ENCODE peak calls at places on chromosomes 7 and 10, in eight cellular contexts. One of them, this sample, is unnamed.

GRCh38 chr7:151999337-152000090 is 26.0 kb upstream of the GALNT11 start:
- DNase-seq in A549: no peak
- DNase-seq in upper lobe of left lung: no peak
- DNase-seq in endothelial cell of umbilical vein: no peak
- DNase-seq in uterus: no peak
- DNase-seq in body of pancreas: no peak
- DNase-seq in lower leg skin: no peak
- DNase-seq in ovary: no peak
- DNase-seq in this sample: no peak

GRCh38 chr7:48035967-48036478 is 680 bp downstream of the C7orf57 start:
- DNase-seq in A549: no peak
- DNase-seq in upper lobe of left lung: peak
- DNase-seq in endothelial cell of umbilical vein: peak
- DNase-seq in uterus: peak
- DNase-seq in body of pancreas: peak
- DNase-seq in lower leg skin: no peak
- DNase-seq in ovary: peak
- DNase-seq in this sample: no peak

GRCh38 chr7:47786557-47787248 is 161.6 kb downstream of the PKD1L1 start:
- DNase-seq in A549: peak
- DNase-seq in upper lobe of left lung: no peak
- DNase-seq in endothelial cell of umbilical vein: peak
- DNase-seq in uterus: peak
- DNase-seq in body of pancreas: peak
- DNase-seq in lower leg skin: peak
- DNase-seq in ovary: peak
- DNase-seq in this sample: peak

GRCh38 chr7:29292886-29293658 is 98.5 kb downstream of the CHN2 start:
- DNase-seq in A549: no peak
- DNase-seq in upper lobe of left lung: no peak
- DNase-seq in endothelial cell of umbilical vein: no peak
- DNase-seq in uterus: no peak
- DNase-seq in body of pancreas: no peak
- DNase-seq in lower leg skin: no peak
- DNase-seq in ovary: no peak
- DNase-seq in this sample: no peak

GRCh38 chr10:121596668-121597503 is 1.4 kb downstream of the FGFR2 start:
- DNase-seq in A549: no peak
- DNase-seq in upper lobe of left lung: peak
- DNase-seq in endothelial cell of umbilical vein: no peak
- DNase-seq in uterus: peak
- DNase-seq in body of pancreas: peak
- DNase-seq in lower leg skin: no peak
- DNase-seq in ovary: peak
- DNase-seq in this sample: no peak

GRCh38 chr10:133388973-133389818 is 4.8 kb upstream of the MTG1 start:
- DNase-seq in A549: no peak
- DNase-seq in upper lobe of left lung: peak
- DNase-seq in endothelial cell of umbilical vein: no peak
- DNase-seq in uterus: no peak
- DNase-seq in body of pancreas: no peak
- DNase-seq in lower leg skin: no peak
- DNase-seq in ovary: peak
- DNase-seq in this sample: no peak

GRCh38 chr7:99099499-99100077 is 44.3 kb downstream of the SMURF1 start:
- DNase-seq in A549: no peak
- DNase-seq in upper lobe of left lung: no peak
- DNase-seq in endothelial cell of umbilical vein: no peak
- DNase-seq in uterus: no peak
- DNase-seq in body of pancreas: no peak
- DNase-seq in lower leg skin: no peak
- DNase-seq in ovary: no peak
- DNase-seq in this sample: no peak

GRCh38 chr7:7964250-7964649 is 4.3 kb upstream of the GLCCI1 start:
- DNase-seq in A549: no peak
- DNase-seq in upper lobe of left lung: no peak
- DNase-seq in endothelial cell of umbilical vein: no peak
- DNase-seq in uterus: no peak
- DNase-seq in body of pancreas: no peak
- DNase-seq in lower leg skin: no peak
- DNase-seq in ovary: no peak
- DNase-seq in this sample: no peak

GRCh38 chr10:49539320-49539885 is 482 bp upstream of the ERCC6 start:
- DNase-seq in A549: peak
- DNase-seq in upper lobe of left lung: peak
- DNase-seq in endothelial cell of umbilical vein: peak
- DNase-seq in uterus: no peak
- DNase-seq in body of pancreas: peak
- DNase-seq in lower leg skin: peak
- DNase-seq in ovary: peak
- DNase-seq in this sample: peak

GRCh38 chr10:123519861-123520260 is 146.3 kb upstream of the GPR26 start:
- DNase-seq in A549: no peak
- DNase-seq in upper lobe of left lung: peak
- DNase-seq in endothelial cell of umbilical vein: no peak
- DNase-seq in uterus: no peak
- DNase-seq in body of pancreas: no peak
- DNase-seq in lower leg skin: no peak
- DNase-seq in ovary: no peak
- DNase-seq in this sample: no peak

GRCh38 chr10:130801276-130801675 is 510.2 kb downstream of the TCERG1L start:
- DNase-seq in A549: no peak
- DNase-seq in upper lobe of left lung: peak
- DNase-seq in endothelial cell of umbilical vein: no peak
- DNase-seq in uterus: no peak
- DNase-seq in body of pancreas: no peak
- DNase-seq in lower leg skin: no peak
- DNase-seq in ovary: no peak
- DNase-seq in this sample: no peak

DNA sequence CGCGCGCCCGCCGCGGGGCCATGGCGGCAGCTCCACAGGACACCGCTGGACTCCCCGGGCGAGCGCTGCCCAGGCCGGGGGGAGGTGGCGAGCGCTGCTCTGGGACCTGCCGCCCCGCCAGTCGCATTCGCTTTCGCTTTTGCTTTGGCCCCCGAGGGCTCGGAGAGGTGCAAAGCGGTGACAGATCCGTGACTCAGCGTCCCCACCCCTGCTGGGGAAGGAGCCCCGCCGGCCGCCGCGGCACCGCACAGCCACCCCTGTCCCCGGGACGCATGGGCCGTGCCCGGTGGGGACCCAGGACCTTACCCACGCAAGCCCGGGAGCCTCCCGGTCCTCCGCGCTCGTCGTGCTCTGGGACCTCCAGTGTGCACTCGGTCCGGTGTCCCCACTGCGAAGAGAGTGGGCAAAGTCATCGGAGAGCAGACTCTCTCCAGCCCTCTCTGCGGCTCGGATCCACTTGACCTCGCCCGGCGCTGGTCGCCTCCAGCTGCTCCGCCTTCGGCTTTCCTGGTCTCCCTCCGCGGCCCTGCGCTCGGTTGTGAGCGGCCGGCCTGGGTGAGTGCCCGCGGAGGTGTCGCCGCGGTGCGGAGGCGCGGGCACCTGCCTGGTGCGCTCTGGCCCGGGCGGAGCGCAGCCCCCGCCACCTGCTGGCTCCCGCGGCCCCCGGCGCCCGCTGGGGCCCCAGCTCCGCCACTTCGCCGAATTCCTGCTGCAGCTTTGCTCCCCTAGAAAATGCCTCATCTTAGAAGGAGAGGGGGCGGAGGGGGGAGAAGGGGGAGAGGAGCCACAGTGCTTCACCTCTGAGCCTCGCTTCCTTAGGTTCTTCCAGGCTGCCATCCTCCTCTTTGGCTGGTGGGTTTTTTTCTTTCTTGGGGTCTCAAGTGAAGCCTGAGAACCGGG is at the start of gene IL15RA:
- DNase-seq in A549: peak
- DNase-seq in upper lobe of left lung: peak
- DNase-seq in endothelial cell of umbilical vein: peak
- DNase-seq in uterus: peak
- DNase-seq in body of pancreas: peak
- DNase-seq in lower leg skin: peak
- DNase-seq in ovary: peak
- DNase-seq in this sample: peak
- TF ChIP-seq POLR2A in A549: no peak
- TF ChIP-seq POLR2A in upper lobe of left lung: peak
- TF ChIP-seq POLR2A in endothelial cell of umbilical vein: no peak
- TF ChIP-seq POLR2A in uterus: peak
- TF ChIP-seq POLR2A in body of pancreas: peak
- TF ChIP-seq POLR2A in lower leg skin: peak
- TF ChIP-seq POLR2A in ovary: no peak
- TF ChIP-seq POLR2A in this sample: no peak

GRCh38 chr7:132154695-132155471 is 421.4 kb downstream of the PLXNA4 start:
- DNase-seq in A549: no peak
- DNase-seq in upper lobe of left lung: no peak
- DNase-seq in endothelial cell of umbilical vein: no peak
- DNase-seq in uterus: no peak
- DNase-seq in body of pancreas: no peak
- DNase-seq in lower leg skin: no peak
- DNase-seq in ovary: no peak
- DNase-seq in this sample: no peak
- TF ChIP-seq POLR2A in A549: no peak
- TF ChIP-seq POLR2A in upper lobe of left lung: no peak
- TF ChIP-seq POLR2A in endothelial cell of umbilical vein: no peak
- TF ChIP-seq POLR2A in uterus: no peak
- TF ChIP-seq POLR2A in body of pancreas: no peak
- TF ChIP-seq POLR2A in lower leg skin: no peak
- TF ChIP-seq POLR2A in ovary: no peak
- TF ChIP-seq POLR2A in this sample: no peak

GRCh38 chr10:16184911-16185310 is 251.9 kb upstream of the PTER start:
- DNase-seq in A549: no peak
- DNase-seq in upper lobe of left lung: no peak
- DNase-seq in endothelial cell of umbilical vein: no peak
- DNase-seq in uterus: no peak
- DNase-seq in body of pancreas: no peak
- DNase-seq in lower leg skin: no peak
- DNase-seq in ovary: no peak
- DNase-seq in this sample: no peak
- TF ChIP-seq POLR2A in A549: no peak
- TF ChIP-seq POLR2A in upper lobe of left lung: no peak
- TF ChIP-seq POLR2A in endothelial cell of umbilical vein: no peak
- TF ChIP-seq POLR2A in uterus: no peak
- TF ChIP-seq POLR2A in body of pancreas: no peak
- TF ChIP-seq POLR2A in lower leg skin: no peak
- TF ChIP-seq POLR2A in ovary: no peak
- TF ChIP-seq POLR2A in this sample: no peak

GRCh38 chr10:13100349-13101294 is 659 bp downstream of the OPTN start:
- DNase-seq in A549: peak
- DNase-seq in upper lobe of left lung: no peak
- DNase-seq in endothelial cell of umbilical vein: peak
- DNase-seq in uterus: no peak
- DNase-seq in body of pancreas: peak
- DNase-seq in lower leg skin: peak
- DNase-seq in ovary: peak
- DNase-seq in this sample: peak

GRCh38 chr10:13102002-13102794 is 2.2 kb downstream of the OPTN start:
- DNase-seq in A549: no peak
- DNase-seq in upper lobe of left lung: no peak
- DNase-seq in endothelial cell of umbilical vein: no peak
- DNase-seq in uterus: no peak
- DNase-seq in body of pancreas: no peak
- DNase-seq in lower leg skin: no peak
- DNase-seq in ovary: no peak
- DNase-seq in this sample: no peak

GRCh38 chr10:13103554-13103953 is 3.6 kb downstream of the OPTN start:
- DNase-seq in A549: no peak
- DNase-seq in upper lobe of left lung: no peak
- DNase-seq in endothelial cell of umbilical vein: no peak
- DNase-seq in uterus: no peak
- DNase-seq in body of pancreas: no peak
- DNase-seq in lower leg skin: no peak
- DNase-seq in ovary: no peak
- DNase-seq in this sample: no peak

GRCh38 chr10:13099144-13099665 is 758 bp upstream of the OPTN start:
- DNase-seq in A549: peak
- DNase-seq in upper lobe of left lung: no peak
- DNase-seq in endothelial cell of umbilical vein: no peak
- DNase-seq in uterus: peak
- DNase-seq in body of pancreas: peak
- DNase-seq in lower leg skin: peak
- DNase-seq in ovary: peak
- DNase-seq in this sample: peak

GRCh38 chr10:13099666-13100348 is at the start of gene OPTN:
- DNase-seq in A549: peak
- DNase-seq in upper lobe of left lung: peak
- DNase-seq in endothelial cell of umbilical vein: peak
- DNase-seq in uterus: peak
- DNase-seq in body of pancreas: peak
- DNase-seq in lower leg skin: peak
- DNase-seq in ovary: peak
- DNase-seq in this sample: peak
- TF ChIP-seq POLR2A in A549: peak
- TF ChIP-seq POLR2A in upper lobe of left lung: peak
- TF ChIP-seq POLR2A in endothelial cell of umbilical vein: peak
- TF ChIP-seq POLR2A in uterus: peak
- TF ChIP-seq POLR2A in body of pancreas: peak
- TF ChIP-seq POLR2A in lower leg skin: no peak
- TF ChIP-seq POLR2A in ovary: peak
- TF ChIP-seq POLR2A in this sample: peak